ENCODE peak calls at places on chromosome 11, in ten cellular contexts. I is EH; Q is CD4-positive, alpha-beta memory T cell; C is NCI-H2081 treated with DMSO at 0.1 percent for 48 hours; X is activated CD4-positive, alpha-beta memory T cell treated with anti-CD3 and anti-CD28 coated beads for 36 hours; S is activated T-cell treated with anti-CD3 and anti-CD28 coated beads for 1 hour; E is stimulated activated CD4-positive, alpha-beta T cell treated with anti-CD3 and anti-CD28 coated beads, Interleukin-4, amount 100 ng/mL, for 1 hour; D is H54; Y is NCI-H1436; K is HT-29. J is an unnamed sample.

GRCh38 chr11:19849107-19849789 is 136.6 kb downstream of the NAV2 start:
- DNase-seq in I (peak; percentile 43), Q (no peak), C (no peak), X (no peak), S (no peak), E (no peak), D (no peak), Y (no peak), K (no peak), J (peak; percentile 44)

GRCh38 chr11:2196970-2197770 is 25.6 kb upstream of the TH start:
- DNase-seq in I (peak; percentile 65), Q (peak; percentile 69), C (no peak), X (peak; percentile 83), S (peak; percentile 59), E (peak; percentile 73), D (peak; percentile 86), Y (peak; percentile 71), K (peak; percentile 90), J (peak; percentile 81)

GRCh38 chr11:117011541-117011908 is 86.7 kb downstream of the SIK3 start:
- DNase-seq in I (no peak), Q (no peak), C (no peak), X (peak; percentile 61), S (no peak), E (no peak), D (no peak), Y (no peak), K (no peak), J (no peak)

GRCh38 chr11:121446752-121447156 is 5.4 kb upstream of the SORL1 start:
- DNase-seq in I (peak; percentile 48), Q (no peak), C (no peak), X (no peak), S (no peak), E (no peak), D (no peak), Y (peak; percentile 40), K (peak; percentile 24), J (no peak)

GRCh38 chr11:34640050-34640971 is 19.4 kb downstream of the EHF start:
- DNase-seq in I (no peak), Q (no peak), C (no peak), X (no peak), S (no peak), E (no peak), D (no peak), Y (no peak), K (peak; percentile 98), J (no peak)

GRCh38 chr11:83437939-83438338 is 151.8 kb upstream of the CCDC90B start:
- DNase-seq in I (no peak), Q (no peak), C (no peak), X (no peak), S (no peak), E (no peak), D (no peak), Y (no peak), K (no peak), J (no peak)

GRCh38 chr11:35111171-35112055 is 27.6 kb upstream of the CD44 start:
- DNase-seq in I (peak; percentile 92), Q (no peak), C (no peak), X (no peak), S (no peak), E (no peak), D (peak; percentile 74), Y (no peak), K (peak; percentile 66), J (no peak)

GRCh38 chr11:76652989-76653673 is 17.4 kb downstream of the LRRC32 start:
- DNase-seq in I (no peak), Q (no peak), C (no peak), X (peak; percentile 6), S (no peak), E (no peak), D (no peak), Y (no peak), K (no peak), J (peak; percentile 59)

GRCh38 chr11:73314121-73314948 is 6.3 kb downstream of the ARHGEF17 start:
- DNase-seq in I (peak; percentile 92), Q (no peak), C (no peak), X (no peak), S (no peak), E (no peak), D (no peak), Y (no peak), K (no peak), J (peak; percentile 62)

GRCh38 chr11:73467505-73467904 is 91.3 kb downstream of the RELT start:
- DNase-seq in I (no peak), Q (no peak), C (no peak), X (no peak), S (no peak), E (no peak), D (no peak), Y (no peak), K (no peak), J (no peak)

J was measured in Right ventricle myocardium superior.